ENCODE peak calls at places on chromosome 2, in eight cellular contexts. One of them, this sample, is unnamed.

GRCh38 chr2:14454102-14454676 is 178.3 kb upstream of the LRATD1 start:
- DNase-seq in stimulated activated CD4-positive, alpha-beta T cell treated with anti-CD3 and anti-CD28 coated beads, Interleukin-2, amount 100 ng/mL, for 48 hours: no peak
- DNase-seq in iris pigment epithelial cell: no peak
- DNase-seq in A549: no peak
- DNase-seq in H54: no peak
- DNase-seq in coronary artery: no peak
- DNase-seq in Calu3: no peak
- DNase-seq in fibroblast of the conjunctiva: no peak
- DNase-seq in this sample: no peak

GRCh38 chr2:143730155-143730949 is 601.1 kb downstream of the ARHGAP15 start:
- DNase-seq in stimulated activated CD4-positive, alpha-beta T cell treated with anti-CD3 and anti-CD28 coated beads, Interleukin-2, amount 100 ng/mL, for 48 hours: peak; percentile 5
- DNase-seq in iris pigment epithelial cell: peak; percentile 14
- DNase-seq in A549: no peak
- DNase-seq in H54: peak; percentile 12
- DNase-seq in coronary artery: no peak
- DNase-seq in Calu3: no peak
- DNase-seq in fibroblast of the conjunctiva: no peak
- DNase-seq in this sample: no peak

GRCh38 chr2:69013123-69013836 is at the start of gene ANTXR1:
- DNase-seq in stimulated activated CD4-positive, alpha-beta T cell treated with anti-CD3 and anti-CD28 coated beads, Interleukin-2, amount 100 ng/mL, for 48 hours: no peak
- DNase-seq in iris pigment epithelial cell: peak; percentile 73
- DNase-seq in A549: peak; percentile 78
- DNase-seq in H54: peak; percentile 67
- DNase-seq in coronary artery: peak; percentile 88
- DNase-seq in Calu3: peak; percentile 9
- DNase-seq in fibroblast of the conjunctiva: peak; percentile 65
- DNase-seq in this sample: peak; percentile 51

GRCh38 chr2:232689152-232689910 is 7.8 kb upstream of the GIGYF2 start:
- DNase-seq in stimulated activated CD4-positive, alpha-beta T cell treated with anti-CD3 and anti-CD28 coated beads, Interleukin-2, amount 100 ng/mL, for 48 hours: no peak
- DNase-seq in iris pigment epithelial cell: peak; percentile 63
- DNase-seq in A549: no peak
- DNase-seq in H54: no peak
- DNase-seq in coronary artery: no peak
- DNase-seq in Calu3: peak; percentile 35
- DNase-seq in fibroblast of the conjunctiva: peak; percentile 12
- DNase-seq in this sample: peak; percentile 43

GRCh38 chr2:35314049-35314448 is 1041.5 kb upstream of the CRIM1 start:
- DNase-seq in stimulated activated CD4-positive, alpha-beta T cell treated with anti-CD3 and anti-CD28 coated beads, Interleukin-2, amount 100 ng/mL, for 48 hours: no peak
- DNase-seq in iris pigment epithelial cell: no peak
- DNase-seq in A549: no peak
- DNase-seq in H54: no peak
- DNase-seq in coronary artery: no peak
- DNase-seq in Calu3: no peak
- DNase-seq in fibroblast of the conjunctiva: no peak
- DNase-seq in this sample: no peak

GRCh38 chr2:206086683-206087350 is 843 bp upstream of the INO80D start:
- DNase-seq in stimulated activated CD4-positive, alpha-beta T cell treated with anti-CD3 and anti-CD28 coated beads, Interleukin-2, amount 100 ng/mL, for 48 hours: no peak
- DNase-seq in iris pigment epithelial cell: no peak
- DNase-seq in A549: no peak
- DNase-seq in H54: no peak
- DNase-seq in coronary artery: no peak
- DNase-seq in Calu3: no peak
- DNase-seq in fibroblast of the conjunctiva: no peak
- DNase-seq in this sample: no peak

GRCh38 chr2:135844285-135844985 is 7.5 kb upstream of the LCT start:
- DNase-seq in stimulated activated CD4-positive, alpha-beta T cell treated with anti-CD3 and anti-CD28 coated beads, Interleukin-2, amount 100 ng/mL, for 48 hours: no peak
- DNase-seq in iris pigment epithelial cell: no peak
- DNase-seq in A549: no peak
- DNase-seq in H54: no peak
- DNase-seq in coronary artery: no peak
- DNase-seq in Calu3: no peak
- DNase-seq in fibroblast of the conjunctiva: no peak
- DNase-seq in this sample: no peak

GRCh38 chr2:205721057-205721767 is 38.9 kb downstream of the NRP2 start:
- DNase-seq in stimulated activated CD4-positive, alpha-beta T cell treated with anti-CD3 and anti-CD28 coated beads, Interleukin-2, amount 100 ng/mL, for 48 hours: no peak
- DNase-seq in iris pigment epithelial cell: no peak
- DNase-seq in A549: no peak
- DNase-seq in H54: no peak
- DNase-seq in coronary artery: no peak
- DNase-seq in Calu3: no peak
- DNase-seq in fibroblast of the conjunctiva: no peak
- DNase-seq in this sample: no peak

GRCh38 chr2:162317910-162318279 is 589 bp downstream of the IFIH1 start:
- DNase-seq in stimulated activated CD4-positive, alpha-beta T cell treated with anti-CD3 and anti-CD28 coated beads, Interleukin-2, amount 100 ng/mL, for 48 hours: peak; percentile 24
- DNase-seq in iris pigment epithelial cell: no peak
- DNase-seq in A549: no peak
- DNase-seq in H54: peak; percentile 15
- DNase-seq in coronary artery: peak; percentile 76
- DNase-seq in Calu3: peak; percentile 41
- DNase-seq in fibroblast of the conjunctiva: no peak
- DNase-seq in this sample: no peak

GRCh38 chr2:46470114-46470628 is 9.2 kb upstream of the TMEM247 start:
- DNase-seq in stimulated activated CD4-positive, alpha-beta T cell treated with anti-CD3 and anti-CD28 coated beads, Interleukin-2, amount 100 ng/mL, for 48 hours: no peak
- DNase-seq in iris pigment epithelial cell: no peak
- DNase-seq in A549: no peak
- DNase-seq in H54: no peak
- DNase-seq in coronary artery: peak; percentile 69
- DNase-seq in Calu3: no peak
- DNase-seq in fibroblast of the conjunctiva: no peak
- DNase-seq in this sample: no peak

GRCh38 chr2:29114841-29115609 is at the start of gene CLIP4:
- DNase-seq in stimulated activated CD4-positive, alpha-beta T cell treated with anti-CD3 and anti-CD28 coated beads, Interleukin-2, amount 100 ng/mL, for 48 hours: peak; percentile 55
- DNase-seq in iris pigment epithelial cell: peak; percentile 78
- DNase-seq in A549: peak; percentile 38
- DNase-seq in H54: peak; percentile 42
- DNase-seq in coronary artery: no peak
- DNase-seq in Calu3: peak; percentile 50
- DNase-seq in fibroblast of the conjunctiva: no peak
- DNase-seq in this sample: no peak

GRCh38 chr2:47767497-47767844 is 15.5 kb upstream of the MSH6 start:
- DNase-seq in stimulated activated CD4-positive, alpha-beta T cell treated with anti-CD3 and anti-CD28 coated beads, Interleukin-2, amount 100 ng/mL, for 48 hours: no peak
- DNase-seq in iris pigment epithelial cell: no peak
- DNase-seq in A549: no peak
- DNase-seq in H54: no peak
- DNase-seq in coronary artery: no peak
- DNase-seq in Calu3: no peak
- DNase-seq in fibroblast of the conjunctiva: no peak
- DNase-seq in this sample: no peak

GRCh38 chr2:71530246-71530986 is 77.1 kb downstream of the DYSF start:
- DNase-seq in stimulated activated CD4-positive, alpha-beta T cell treated with anti-CD3 and anti-CD28 coated beads, Interleukin-2, amount 100 ng/mL, for 48 hours: peak; percentile 14
- DNase-seq in iris pigment epithelial cell: peak; percentile 50
- DNase-seq in A549: peak; percentile 83
- DNase-seq in H54: peak; percentile 56
- DNase-seq in coronary artery: no peak
- DNase-seq in Calu3: peak; percentile 30
- DNase-seq in fibroblast of the conjunctiva: peak; percentile 16
- DNase-seq in this sample: no peak

GRCh38 chr2:239268082-239268481 is 132.7 kb downstream of the HDAC4 start:
- DNase-seq in stimulated activated CD4-positive, alpha-beta T cell treated with anti-CD3 and anti-CD28 coated beads, Interleukin-2, amount 100 ng/mL, for 48 hours: no peak
- DNase-seq in iris pigment epithelial cell: no peak
- DNase-seq in A549: no peak
- DNase-seq in H54: no peak
- DNase-seq in coronary artery: peak; percentile 74
- DNase-seq in Calu3: peak; percentile 43
- DNase-seq in fibroblast of the conjunctiva: no peak
- DNase-seq in this sample: no peak

GRCh38 chr2:10135296-10136089 is 13.0 kb downstream of the RRM2 start:
- DNase-seq in stimulated activated CD4-positive, alpha-beta T cell treated with anti-CD3 and anti-CD28 coated beads, Interleukin-2, amount 100 ng/mL, for 48 hours: no peak
- DNase-seq in iris pigment epithelial cell: no peak
- DNase-seq in A549: no peak
- DNase-seq in H54: peak; percentile 74
- DNase-seq in coronary artery: no peak
- DNase-seq in Calu3: no peak
- DNase-seq in fibroblast of the conjunctiva: no peak
- DNase-seq in this sample: no peak

GRCh38 chr2:55025082-55025481 is 25.2 kb downstream of the RTN4 start:
- DNase-seq in stimulated activated CD4-positive, alpha-beta T cell treated with anti-CD3 and anti-CD28 coated beads, Interleukin-2, amount 100 ng/mL, for 48 hours: no peak
- DNase-seq in iris pigment epithelial cell: no peak
- DNase-seq in A549: no peak
- DNase-seq in H54: no peak
- DNase-seq in coronary artery: no peak
- DNase-seq in Calu3: no peak
- DNase-seq in fibroblast of the conjunctiva: no peak
- DNase-seq in this sample: no peak

GRCh38 chr2:64750001-64750816 is 96.5 kb upstream of the SERTAD2 start:
- DNase-seq in stimulated activated CD4-positive, alpha-beta T cell treated with anti-CD3 and anti-CD28 coated beads, Interleukin-2, amount 100 ng/mL, for 48 hours: no peak
- DNase-seq in iris pigment epithelial cell: peak; percentile 52
- DNase-seq in A549: peak; percentile 53
- DNase-seq in H54: peak; percentile 23
- DNase-seq in coronary artery: peak; percentile 87
- DNase-seq in Calu3: peak; percentile 25
- DNase-seq in fibroblast of the conjunctiva: peak; percentile 23
- DNase-seq in this sample: no peak

GRCh38 chr2:1518891-1519530 is 105.7 kb downstream of the TPO start:
- DNase-seq in stimulated activated CD4-positive, alpha-beta T cell treated with anti-CD3 and anti-CD28 coated beads, Interleukin-2, amount 100 ng/mL, for 48 hours: no peak
- DNase-seq in iris pigment epithelial cell: no peak
- DNase-seq in A549: no peak
- DNase-seq in H54: no peak
- DNase-seq in coronary artery: no peak
- DNase-seq in Calu3: no peak
- DNase-seq in fibroblast of the conjunctiva: no peak
- DNase-seq in this sample: no peak

GRCh38 chr2:212712991-212713390 is 174.4 kb upstream of the ERBB4 start:
- DNase-seq in stimulated activated CD4-positive, alpha-beta T cell treated with anti-CD3 and anti-CD28 coated beads, Interleukin-2, amount 100 ng/mL, for 48 hours: no peak
- DNase-seq in iris pigment epithelial cell: no peak
- DNase-seq in A549: no peak
- DNase-seq in H54: no peak
- DNase-seq in coronary artery: no peak
- DNase-seq in Calu3: no peak
- DNase-seq in fibroblast of the conjunctiva: no peak
- DNase-seq in this sample: no peak

GRCh38 chr2:113894156-113894743 is 4.4 kb downstream of the ACTR3 start:
- DNase-seq in stimulated activated CD4-positive, alpha-beta T cell treated with anti-CD3 and anti-CD28 coated beads, Interleukin-2, amount 100 ng/mL, for 48 hours: no peak
- DNase-seq in iris pigment epithelial cell: peak; percentile 94
- DNase-seq in A549: peak; percentile 23
- DNase-seq in H54: no peak
- DNase-seq in coronary artery: no peak
- DNase-seq in Calu3: no peak
- DNase-seq in fibroblast of the conjunctiva: peak; percentile 93
- DNase-seq in this sample: peak; percentile 62

GRCh38 chr2:59314367-59314766 is 1073.2 kb upstream of the FANCL start:
- DNase-seq in stimulated activated CD4-positive, alpha-beta T cell treated with anti-CD3 and anti-CD28 coated beads, Interleukin-2, amount 100 ng/mL, for 48 hours: no peak
- DNase-seq in iris pigment epithelial cell: no peak
- DNase-seq in A549: no peak
- DNase-seq in H54: no peak
- DNase-seq in coronary artery: no peak
- DNase-seq in Calu3: no peak
- DNase-seq in fibroblast of the conjunctiva: no peak
- DNase-seq in this sample: no peak

GRCh38 chr2:238285653-238286082 is 2.7 kb downstream of the PER2 start:
- DNase-seq in stimulated activated CD4-positive, alpha-beta T cell treated with anti-CD3 and anti-CD28 coated beads, Interleukin-2, amount 100 ng/mL, for 48 hours: no peak
- DNase-seq in iris pigment epithelial cell: peak; percentile 94
- DNase-seq in A549: peak; percentile 82
- DNase-seq in H54: no peak
- DNase-seq in coronary artery: peak; percentile 90
- DNase-seq in Calu3: peak; percentile 91
- DNase-seq in fibroblast of the conjunctiva: peak; percentile 92
- DNase-seq in this sample: peak; percentile 56

GRCh38 chr2:23636412-23636811 is 251.4 kb downstream of the KLHL29 start:
- DNase-seq in stimulated activated CD4-positive, alpha-beta T cell treated with anti-CD3 and anti-CD28 coated beads, Interleukin-2, amount 100 ng/mL, for 48 hours: no peak
- DNase-seq in iris pigment epithelial cell: peak; percentile 28
- DNase-seq in A549: peak; percentile 23
- DNase-seq in H54: no peak
- DNase-seq in coronary artery: no peak
- DNase-seq in Calu3: no peak
- DNase-seq in fibroblast of the conjunctiva: no peak
- DNase-seq in this sample: no peak

GRCh38 chr2:160228141-160228963 is 28.3 kb upstream of the ITGB6 start:
- DNase-seq in stimulated activated CD4-positive, alpha-beta T cell treated with anti-CD3 and anti-CD28 coated beads, Interleukin-2, amount 100 ng/mL, for 48 hours: no peak
- DNase-seq in iris pigment epithelial cell: peak; percentile 97
- DNase-seq in A549: peak; percentile 58
- DNase-seq in H54: no peak
- DNase-seq in coronary artery: no peak
- DNase-seq in Calu3: no peak
- DNase-seq in fibroblast of the conjunctiva: no peak
- DNase-seq in this sample: no peak

GRCh38 chr2:9473985-9474360 is 378 bp upstream of the IAH1 start:
- DNase-seq in stimulated activated CD4-positive, alpha-beta T cell treated with anti-CD3 and anti-CD28 coated beads, Interleukin-2, amount 100 ng/mL, for 48 hours: peak; percentile 40
- DNase-seq in iris pigment epithelial cell: peak; percentile 22
- DNase-seq in A549: no peak
- DNase-seq in H54: no peak
- DNase-seq in coronary artery: no peak
- DNase-seq in Calu3: peak; percentile 6
- DNase-seq in fibroblast of the conjunctiva: no peak
- DNase-seq in this sample: no peak

This sample was measured in smooth muscle cell of the brain vasculature.